ENCODE peak calls at places on chromosomes 4 and X, in seven cellular contexts. B is prostate gland; L is hepatocyte; I is sigmoid colon; W is CD4-positive, alpha-beta memory T cell; S is CD8-positive, alpha-beta T cell; P is kidney. F is an unnamed sample.

GRCh38 chr4:85210353-85210752 is 243.9 kb upstream of the WDFY3 start:
- DNase-seq in W (no peak), I (no peak), B (no peak), S (no peak), L (no peak), P (no peak), F (no peak)

GRCh38 chr4:122836941-122837340 is 10.3 kb downstream of the FGF2 start:
- DNase-seq in L (no peak), P (no peak), B (no peak), I (no peak), S (no peak), W (no peak), F (no peak)

GRCh38 chr4:66178901-66179300 is 508.6 kb upstream of the EPHA5 start:
- DNase-seq in P (no peak), S (no peak), W (no peak), I (no peak), B (no peak), L (no peak), F (no peak)

GRCh38 chr4:121597346-121597934 is 99.3 kb downstream of the ANXA5 start:
- DNase-seq in P (no peak), W (no peak), S (no peak), L (no peak), B (no peak), I (no peak), F (no peak)

GRCh38 chr4:110197421-110198398 is 705 bp downstream of the ELOVL6 start:
- DNase-seq in B (peak; percentile 6), S (peak; percentile 20), W (peak; percentile 40), I (peak; percentile 70), L (peak; percentile 59), P (peak; percentile 77), F (peak; percentile 17)

GRCh38 chr4:183154701-183155391 is 55.8 kb downstream of the WWC2 start:
- DNase-seq in P (no peak), S (no peak), L (peak; percentile 65), B (no peak), W (no peak), I (no peak), F (peak; percentile 70)

GRCh38 chr4:183375156-183375555 is 52.9 kb upstream of the CLDN24 start:
- DNase-seq in I (no peak), P (no peak), L (no peak), B (no peak), S (no peak), W (no peak), F (no peak)

GRCh38 chrX:40169193-40170086 is 71.7 kb upstream of the BCOR start:
- DNase-seq in W (peak; percentile 82), B (peak; percentile 40), P (peak; percentile 89), S (peak; percentile 65), I (peak; percentile 82), L (peak; percentile 92), F (peak; percentile 71)

GRCh38 chrX:70289793-70290770 is at the start of the genes KIF4A and PDZD11:
- DNase-seq in B (peak; percentile 45), S (peak; percentile 60), W (peak; percentile 76), L (peak; percentile 89), P (peak; percentile 92), I (peak; percentile 85), F (peak; percentile 77)

GRCh38 chrX:135425026-135425425 is 3.3 kb downstream of the SMIM10L2A start:
- DNase-seq in B (no peak), W (no peak), L (no peak), I (no peak), S (no peak), P (no peak), F (no peak)

GRCh38 chrX:135420831-135421230 is 913 bp upstream of the SMIM10L2A start:
- DNase-seq in B (no peak), W (no peak), L (no peak), S (no peak), I (no peak), P (no peak), F (peak; percentile 52)

GRCh38 chrX:135424469-135424868 is 2.7 kb downstream of the SMIM10L2A start:
- DNase-seq in S (no peak), W (no peak), I (no peak), B (no peak), P (peak; percentile 54), L (no peak), F (no peak)

GRCh38 chrX:135421537-135421931 is 210 bp upstream of the SMIM10L2A start:
- DNase-seq in W (peak; percentile 81), P (peak; percentile 95), S (peak; percentile 82), I (peak; percentile 91), B (peak; percentile 74), L (peak; percentile 91), F (peak; percentile 84)

DNA sequence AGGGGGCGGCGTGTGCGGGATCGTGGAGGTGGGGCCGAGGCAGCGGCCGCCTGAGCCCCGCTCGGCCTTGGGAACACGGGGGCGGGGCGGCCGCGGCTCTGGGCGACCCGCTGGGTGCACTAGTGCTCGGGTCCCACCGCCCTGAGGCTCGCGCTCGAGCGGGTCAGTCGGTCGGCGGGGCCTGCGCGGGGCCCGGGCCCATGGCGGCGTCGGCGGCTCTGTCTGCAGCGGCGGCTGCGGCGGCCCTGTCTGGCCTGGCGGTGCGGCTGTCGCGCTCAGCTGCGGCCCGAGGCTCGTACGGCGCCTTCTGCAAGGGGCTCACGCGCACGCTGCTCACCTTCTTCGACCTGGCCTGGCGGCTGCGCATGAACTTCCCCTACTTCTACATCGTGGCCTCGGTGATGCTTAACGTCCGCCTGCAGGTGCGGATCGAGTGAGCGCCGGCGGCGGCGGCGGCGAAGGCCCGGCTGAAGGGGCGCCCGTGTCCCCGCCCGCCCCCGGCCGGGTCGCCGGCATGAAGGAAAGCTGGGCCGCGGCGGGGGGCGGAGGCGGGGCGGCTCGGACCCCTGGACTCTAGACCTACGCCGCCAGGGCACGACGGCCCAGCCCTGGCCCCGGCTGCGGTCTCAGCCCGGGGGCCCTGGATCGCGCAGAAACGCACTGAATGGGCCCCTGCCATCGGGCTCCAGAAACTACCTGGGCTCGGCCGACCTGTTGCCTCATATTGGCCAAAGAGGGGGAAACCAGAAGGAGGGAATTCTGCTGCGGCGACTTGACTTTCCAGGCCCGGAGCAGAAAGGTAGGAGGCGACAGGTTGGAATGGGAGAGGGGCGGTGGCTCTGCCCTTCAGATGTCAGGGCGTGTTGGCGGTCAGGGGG is at the start of gene SMIM10L2A:
- DNase-seq in S (no peak), B (no peak), I (no peak), L (no peak), P (peak; percentile 71), W (no peak), F (no peak)
- H3K4me3 ChIP-seq in S (peak within 1 kb of the TSS; percentile 36), B (peak within 1 kb of the TSS; percentile 43), I (peak within 1 kb of the TSS; percentile 57), L (peak within 1 kb of the TSS; percentile 23), P (peak within 1 kb of the TSS; percentile 59), W (peak within 1 kb of the TSS; percentile 28), F (peak within 1 kb of the TSS; percentile 32)

DNA sequence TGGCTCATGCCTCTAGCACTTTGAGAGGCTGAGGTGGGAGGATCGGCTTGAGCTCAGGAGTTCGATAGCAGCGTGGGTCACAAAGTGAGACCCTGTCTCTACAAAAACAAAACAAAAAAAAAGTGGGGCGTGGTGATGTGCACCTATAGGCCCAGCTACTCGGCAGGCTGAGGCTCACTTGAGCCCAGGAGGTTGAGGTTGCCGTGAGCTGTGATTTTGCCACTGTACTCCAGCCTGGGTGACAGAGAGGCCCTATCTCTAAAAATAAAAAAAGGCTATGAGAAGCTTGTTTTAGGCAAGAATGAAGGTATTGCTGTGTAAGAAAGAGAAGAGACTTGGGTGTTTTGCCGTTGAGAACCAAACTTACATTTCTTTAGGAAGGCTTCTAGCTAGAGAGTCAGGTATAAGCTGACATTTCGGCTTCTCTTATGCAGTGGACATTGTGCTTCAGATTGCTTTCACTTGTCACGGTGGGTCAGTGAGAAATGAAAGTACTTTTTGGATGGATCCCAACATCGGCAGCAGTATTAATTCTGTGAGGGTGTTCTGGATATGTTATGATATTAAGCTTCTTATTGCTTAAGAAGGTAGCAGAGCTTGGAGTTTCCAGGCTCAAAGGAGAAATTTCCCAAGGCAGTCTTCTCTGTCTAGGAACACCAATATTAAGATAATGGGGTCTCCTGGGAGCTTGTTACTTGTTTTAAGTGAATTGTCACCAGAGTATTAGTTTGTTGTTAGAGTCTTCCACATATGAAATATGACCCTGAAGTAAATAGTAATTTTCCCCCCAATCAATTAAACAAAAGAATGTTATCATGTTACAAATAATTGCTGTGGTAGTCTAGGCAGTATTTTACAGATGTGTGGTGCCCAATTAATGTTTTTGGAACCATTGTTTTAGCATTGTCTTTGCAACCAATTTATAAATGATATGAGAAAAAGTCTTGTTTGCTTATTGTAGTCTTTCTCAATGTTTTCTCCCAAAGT is 17.6 kb downstream of the TMEM131L start:
- DNase-seq in P (no peak), S (no peak), I (no peak), L (no peak), W (no peak), B (no peak), F (no peak)
- H3K4me1 ChIP-seq in P (peaks cover 14% of the 10 kb centered on the region), S (peaks cover 78% of the 10 kb centered on the region), I (peaks cover 56% of the 10 kb centered on the region), L (peaks cover 17% of the 10 kb centered on the region), W (peaks cover 78% of the 10 kb centered on the region), B (no peaks in the 10 kb centered on the region), F (peaks cover 38% of the 10 kb centered on the region)

DNA sequence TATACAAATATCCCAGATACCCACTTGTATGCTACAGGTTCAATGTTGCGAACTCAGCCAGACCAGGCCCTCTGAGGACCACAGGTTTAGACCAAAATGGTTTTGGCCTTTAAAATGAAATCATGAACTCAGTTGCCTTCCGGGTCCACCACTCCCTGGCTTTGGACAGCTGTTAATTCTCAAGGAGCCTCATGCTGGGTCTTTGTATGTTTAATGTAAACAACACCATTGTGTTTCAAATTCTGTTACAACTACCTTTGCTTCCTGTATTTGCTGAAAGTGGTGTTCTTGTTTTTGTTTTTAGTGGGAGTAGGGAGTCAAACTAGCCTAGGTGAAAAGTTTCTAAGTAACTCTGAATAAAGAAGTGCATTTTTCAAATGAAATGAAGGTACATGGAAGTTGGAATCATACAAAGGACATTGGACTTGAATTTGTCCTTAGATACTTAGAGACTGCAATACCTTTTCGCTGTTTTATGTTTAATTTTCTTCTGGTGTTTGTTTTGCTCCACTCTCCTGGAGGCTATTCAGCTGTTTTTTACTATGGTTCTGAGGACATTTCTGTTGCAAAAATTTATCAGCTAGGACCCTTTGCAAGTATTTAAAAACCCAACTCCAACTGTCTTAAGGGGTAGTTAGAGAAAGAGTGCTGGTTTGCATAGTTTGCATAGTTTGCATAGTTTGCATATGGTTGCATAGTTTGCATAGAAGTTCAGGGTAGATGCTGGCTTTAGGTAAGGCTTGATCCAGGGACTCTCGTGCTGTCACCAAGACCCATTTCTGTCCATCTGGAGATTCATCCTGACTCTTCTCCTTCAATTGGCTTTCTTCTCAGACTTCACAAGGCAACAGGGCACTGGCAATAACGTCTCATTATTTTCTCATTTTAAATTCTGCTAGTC is 70.1 kb downstream of the MID1IP1 start:
- DNase-seq in B (no peak), I (no peak), P (no peak), W (no peak), S (no peak), L (no peak), F (no peak)
- H3K4me3 ChIP-seq in B (no peak overlapping the region), I (no peak overlapping the region), P (no peak overlapping the region), W (no peak overlapping the region), S (no peak overlapping the region), L (no peak overlapping the region), F (no peak overlapping the region)

GRCh38 chr4:82371398-82371972 is 2.3 kb downstream of the HNRNPD start:
- DNase-seq in W (no peak), B (no peak), S (no peak), I (no peak), L (no peak), P (no peak), F (no peak)

GRCh38 chr4:82372502-82372873 is 1.3 kb downstream of the HNRNPD start:
- DNase-seq in I (peak; percentile 68), L (peak; percentile 63), B (peak; percentile 44), W (peak; percentile 31), P (no peak), S (peak; percentile 30), F (peak; percentile 57)

GRCh38 chr4:82362565-82362964 is 11.2 kb downstream of the HNRNPD start:
- DNase-seq in B (no peak), W (no peak), S (no peak), P (no peak), I (no peak), L (no peak), F (no peak)

GRCh38 chr4:82363896-82364487 is 9.8 kb downstream of the HNRNPD start:
- DNase-seq in W (no peak), L (no peak), I (no peak), S (no peak), P (no peak), B (no peak), F (no peak)

GRCh38 chr4:82367438-82368097 is 6.2 kb downstream of the HNRNPD start:
- DNase-seq in B (no peak), S (no peak), L (no peak), P (no peak), W (no peak), I (no peak), F (no peak)
- H3K4me1 ChIP-seq in B (peaks cover 2% of the 10 kb centered on the region), S (peaks cover 81% of the 10 kb centered on the region), L (peaks cover 36% of the 10 kb centered on the region), P (peaks cover 20% of the 10 kb centered on the region), W (peaks cover 96% of the 10 kb centered on the region), I (peaks cover 97% of the 10 kb centered on the region), F (peaks cover 68% of the 10 kb centered on the region)

F was measured in thyroid gland.